ENCODE peak calls at places on chromosomes 11 and 22, in seven cellular contexts. K, Q, T, F, X, E and Z are unnamed samples.

GRCh38 chr11:59201376-59201775 is 11.4 kb downstream of the MPEG1 start:
- DNase-seq in E (no peak), K (no peak), F (no peak), X (no peak), T (no peak), Q (no peak), Z (no peak)

GRCh38 chr11:120324932-120325810 is at the start of gene TLCD5:
- DNase-seq in F (peak), Q (no peak), T (peak), K (peak), X (peak), E (no peak), Z (peak)

GRCh38 chr22:23062616-23063538 is 7.4 kb upstream of the GNAZ start:
- DNase-seq in T (no peak), F (no peak), Q (no peak), X (no peak), E (no peak), K (no peak), Z (no peak)

GRCh38 chr22:21000215-21000986 is 1.5 kb downstream of the THAP7 start:
- DNase-seq in Q (no peak), T (no peak), F (no peak), X (no peak), K (peak), E (no peak), Z (no peak)

GRCh38 chr11:4704054-4704789 is at the start of gene MMP26:
- DNase-seq in T (no peak), E (no peak), F (no peak), K (no peak), Q (no peak), X (no peak), Z (no peak)

GRCh38 chr22:30251661-30252226 is 5.2 kb upstream of the LIF start:
- DNase-seq in T (no peak), K (no peak), X (no peak), F (no peak), E (no peak), Q (no peak), Z (peak)

GRCh38 chr11:74988541-74989268 is at the start of gene NEU3:
- DNase-seq in X (peak), Q (peak), T (peak), E (peak), F (peak), K (peak), Z (peak)

GRCh38 chr11:104547996-104548661 is 350.1 kb downstream of the CASP12 start:
- DNase-seq in F (no peak), K (no peak), Q (no peak), X (no peak), E (no peak), T (no peak), Z (no peak)

GRCh38 chr22:23302171-23303002 is 122.1 kb downstream of the BCR start:
- DNase-seq in X (no peak), T (no peak), Q (no peak), F (no peak), E (no peak), K (no peak), Z (no peak)

GRCh38 chr11:10625982-10626311 is 57.5 kb upstream of the LYVE1 start:
- DNase-seq in K (no peak), F (no peak), T (no peak), E (no peak), Q (no peak), X (no peak), Z (no peak)

GRCh38 chr22:38401336-38402084 is 53.5 kb downstream of the KCNJ4 start:
- DNase-seq in X (no peak), Q (no peak), K (no peak), F (no peak), T (no peak), E (no peak), Z (no peak)

GRCh38 chr22:44363214-44363979 is 50.6 kb upstream of the SHISAL1 start:
- DNase-seq in Q (no peak), K (peak), E (no peak), T (no peak), X (no peak), F (no peak), Z (peak)

GRCh38 chr22:39724390-39724789 is 153.8 kb downstream of the CACNA1I start:
- DNase-seq in K (no peak), F (no peak), Q (no peak), E (no peak), X (no peak), T (peak), Z (no peak)

GRCh38 chr22:28345304-28345703 is 334.3 kb downstream of the TTC28 start:
- DNase-seq in F (no peak), X (no peak), T (no peak), E (no peak), Q (no peak), K (no peak), Z (peak)

GRCh38 chr11:74318241-74318932 is 6.9 kb upstream of the P4HA3 start:
- DNase-seq in X (no peak), E (no peak), F (no peak), Q (no peak), T (no peak), K (no peak), Z (no peak)

GRCh38 chr11:85889676-85890579 is 34.7 kb downstream of the CCDC83 start:
- DNase-seq in X (no peak), E (no peak), Q (no peak), T (no peak), F (no peak), K (no peak), Z (peak)

GRCh38 chr22:48951836-48952235 is 875.8 kb downstream of the BRD1 start:
- DNase-seq in Q (no peak), F (no peak), X (no peak), T (no peak), K (no peak), E (no peak), Z (no peak)

GRCh38 chr11:17544181-17544622 is at the start of gene USH1C:
- DNase-seq in X (no peak), E (no peak), Q (no peak), T (peak), K (no peak), F (peak), Z (peak)

GRCh38 chr11:84316866-84317560 is 1030.8 kb upstream of the CCDC90B start:
- DNase-seq in K (peak), E (no peak), X (no peak), T (peak), Q (no peak), F (no peak), Z (no peak)

GRCh38 chr11:55707029-55707428 is 45.0 kb downstream of the OR4C6 start:
- DNase-seq in Q (no peak), X (no peak), K (peak), E (no peak), T (peak), F (no peak), Z (no peak)

GRCh38 chr11:73478737-73479347 is 102.6 kb downstream of the RELT start:
- DNase-seq in F (no peak), K (peak), Q (no peak), X (no peak), E (no peak), T (peak), Z (peak)

GRCh38 chr22:26922804-26923203 is 265.4 kb downstream of the MIAT start:
- DNase-seq in X (no peak), F (no peak), T (no peak), K (no peak), Q (no peak), E (no peak), Z (no peak)

GRCh38 chr22:47612136-47612910 is 849.9 kb downstream of the TBC1D22A start:
- DNase-seq in Q (no peak), F (no peak), T (no peak), K (no peak), E (no peak), X (no peak), Z (no peak)

GRCh38 chr11:75346912-75347647 is 4.4 kb downstream of the ARRB1 start:
- DNase-seq in K (peak), F (no peak), X (no peak), E (no peak), Q (no peak), T (no peak), Z (peak)

GRCh38 chr11:1939006-1939626 is 8.0 kb upstream of the MRPL23 start:
- DNase-seq in T (no peak), X (no peak), F (no peak), Q (no peak), E (no peak), K (no peak), Z (peak)

GRCh38 chr11:26626346-26626745 is 54.3 kb upstream of the MUC15 start:
- DNase-seq in X (no peak), Q (no peak), F (no peak), T (no peak), E (no peak), K (no peak), Z (peak)

GRCh38 chr11:20259506-20259905 is 99.2 kb upstream of the DBX1 start:
- DNase-seq in X (no peak), T (no peak), Q (no peak), E (no peak), K (no peak), F (no peak), Z (no peak)

GRCh38 chr11:128897841-128898240 is 6.7 kb downstream of the KCNJ5 start:
- DNase-seq in X (no peak), F (no peak), E (no peak), Q (no peak), K (no peak), T (no peak), Z (no peak)

GRCh38 chr11:114719562-114719961 is 41.2 kb downstream of the NXPE2 start:
- DNase-seq in X (no peak), F (no peak), K (no peak), T (no peak), Q (no peak), E (no peak), Z (no peak)

GRCh38 chr11:119491753-119492455 is 68.9 kb upstream of the THY1 start:
- DNase-seq in Q (no peak), F (no peak), X (no peak), K (peak), T (peak), E (no peak), Z (no peak)

GRCh38 chr11:92332986-92333385 is 108.4 kb downstream of the FAT3 start:
- DNase-seq in F (no peak), K (no peak), X (no peak), E (no peak), Q (no peak), T (no peak), Z (no peak)

GRCh38 chr22:24146190-24146616 is 35.1 kb upstream of the SUSD2 start:
- DNase-seq in T (peak), F (no peak), Q (no peak), X (peak), E (peak), K (no peak), Z (no peak)

GRCh38 chr11:57543601-57544000 is 6.2 kb downstream of the SMTNL1 start:
- DNase-seq in K (no peak), E (no peak), X (no peak), T (peak), Q (no peak), F (no peak), Z (no peak)

GRCh38 chr22:30406400-30406799 is 9.6 kb downstream of the SEC14L2 start:
- DNase-seq in X (no peak), K (no peak), Q (no peak), F (no peak), E (no peak), T (no peak), Z (no peak)

GRCh38 chr22:41524809-41525449 is 19.3 kb downstream of the POLR3H start:
- DNase-seq in X (peak), T (peak), K (peak), Q (peak), E (peak), F (peak), Z (no peak)

GRCh38 chr11:68950268-68950667 is 30.5 kb downstream of the MRGPRD start:
- DNase-seq in F (no peak), K (peak), E (no peak), X (no peak), Q (no peak), T (peak), Z (no peak)